ENCODE peak calls at places on chromosomes 2 and 18, in seven cellular contexts. J is GM18507; L is stimulated activated naive CD8-positive, alpha-beta T cell treated with anti-CD3 and anti-CD28 coated beads, Interleukin-15, Interleukin-2, amounts not matched to agents 100 U/mL and 50 U/mL, for 24 hours; X is progenitor cell of endocrine pancreas; V is Calu3; U is stimulated activated CD4-positive, alpha-beta T cell treated with anti-CD3 and anti-CD28 coated beads, Interleukin-1b, Interleukin-23, amount 100 ng/mL, for 24 hours; W is sigmoid colon. P is an unnamed sample.

GRCh38 chr2:120770641-120771040 is 35.0 kb downstream of the GLI2 start:
- DNase-seq in J (no peak), L (no peak), X (no peak), V (no peak), U (no peak), W (peak; percentile 54), P (no peak)

GRCh38 chr18:35091841-35092240 is 50.6 kb downstream of the MAPRE2 start:
- DNase-seq in J (no peak), L (no peak), X (no peak), V (no peak), U (no peak), W (no peak), P (no peak)

GRCh38 chr2:64636105-64636873 is 17.4 kb downstream of the SERTAD2 start:
- DNase-seq in J (peak; percentile 55), L (peak; percentile 36), X (no peak), V (no peak), U (no peak), W (peak; percentile 40), P (no peak)

GRCh38 chr18:74935411-74935810 is 273.5 kb downstream of the PTGR3 start:
- DNase-seq in J (no peak), L (no peak), X (no peak), V (no peak), U (no peak), W (no peak), P (no peak)

GRCh38 chr18:35284846-35285245 is 5.2 kb downstream of the ZSCAN30 start:
- DNase-seq in J (no peak), L (no peak), X (no peak), V (no peak), U (no peak), W (no peak), P (no peak)

GRCh38 chr2:96872591-96873349 is 2.9 kb upstream of the SEMA4C start:
- DNase-seq in J (no peak), L (no peak), X (no peak), V (no peak), U (no peak), W (no peak), P (no peak)

GRCh38 chr2:11770531-11771188 is 24.2 kb downstream of the LPIN1 start:
- DNase-seq in J (no peak), L (no peak), X (no peak), V (no peak), U (no peak), W (no peak), P (no peak)

GRCh38 chr2:11532434-11533055 is 1.3 kb upstream of the GREB1 start:
- DNase-seq in J (no peak), L (no peak), X (no peak), V (no peak), U (no peak), W (no peak), P (no peak)

GRCh38 chr2:196170681-196171247 is 614 bp downstream of the STK17B start:
- DNase-seq in J (no peak), L (no peak), X (no peak), V (no peak), U (no peak), W (no peak), P (peak; percentile 69)

GRCh38 chr18:21183670-21184069 is 58.4 kb upstream of the GREB1L start:
- DNase-seq in J (no peak), L (no peak), X (no peak), V (peak; percentile 22), U (no peak), W (no peak), P (no peak)

GRCh38 chr2:46779447-46779941 is 136.1 kb downstream of the MCFD2 start:
- DNase-seq in J (no peak), L (no peak), X (no peak), V (peak; percentile 41), U (no peak), W (no peak), P (no peak)

GRCh38 chr2:225009768-225010167 is 32.5 kb downstream of the DOCK10 start:
- DNase-seq in J (no peak), L (no peak), X (no peak), V (peak; percentile 32), U (no peak), W (no peak), P (no peak)

GRCh38 chr2:203279288-203279687 is 40.5 kb downstream of the CYP20A1 start:
- DNase-seq in J (no peak), L (no peak), X (no peak), V (no peak), U (no peak), W (no peak), P (no peak)

GRCh38 chr2:105290981-105291660 is 38.4 kb downstream of the TGFBRAP1 start:
- DNase-seq in J (no peak), L (no peak), X (no peak), V (no peak), U (no peak), W (no peak), P (no peak)

GRCh38 chr2:54726940-54727339 is 3.5 kb downstream of the EML6 start:
- DNase-seq in J (no peak), L (no peak), X (no peak), V (no peak), U (no peak), W (no peak), P (no peak)